ENCODE peak calls at places on chromosomes 12 and 14, in eight cellular contexts. Y is stimulated activated memory B cell treated with anti-CD40 and anti-IgM and Interleukin-4, amounts not matched to agents 10 μg/mL and 1 μg/mL and 100 μg/mL, for 72 hours; J is activated CD8-positive, alpha-beta T cell treated with anti-CD3 and anti-CD28 coated beads for 36 hours; S is PC-3; C is CD8-positive, alpha-beta T cell; A is left lobe of liver; X is activated CD4-positive, CD25-positive, alpha-beta regulatory T cell treated with anti-CD3 and anti-CD28 coated beads, Interleukin-2, amount 50 U/mL, for 24 hours; H is naive thymus-derived CD8-positive, alpha-beta T cell. W is an unnamed sample.

GRCh38 chr14:73467377-73467776 is 9.0 kb upstream of the NUMB start:
- ATAC-seq in S (no peak), C (no peak), A (no peak), J (peak), X (peak), H (no peak), Y (no peak), W (no peak)

GRCh38 chr14:89032086-89032649 is 207.7 kb downstream of the TTC8 start:
- ATAC-seq in S (no peak), Y (no peak), J (no peak), A (no peak), X (no peak), C (no peak), H (no peak), W (no peak)

GRCh38 chr12:104566244-104566993 is 109.7 kb downstream of the CHST11 start:
- ATAC-seq in J (no peak), H (no peak), A (no peak), Y (no peak), C (no peak), X (peak), S (no peak), W (no peak)

GRCh38 chr14:74801396-74801795 is 38.3 kb downstream of the YLPM1 start:
- ATAC-seq in A (no peak), S (no peak), C (no peak), H (no peak), J (no peak), X (no peak), Y (no peak), W (no peak)

GRCh38 chr12:93894391-93895095 is 217.4 kb downstream of the CRADD start:
- ATAC-seq in Y (no peak), C (no peak), A (peak), S (no peak), J (no peak), H (no peak), X (no peak), W (peak)

GRCh38 chr14:99462211-99462610 is 18.4 kb downstream of the SETD3 start:
- ATAC-seq in H (no peak), C (no peak), A (no peak), S (no peak), J (no peak), Y (no peak), X (no peak), W (no peak)

GRCh38 chr12:115213538-115213961 is 529.6 kb upstream of the TBX3 start:
- ATAC-seq in X (no peak), Y (no peak), H (no peak), J (no peak), S (no peak), A (no peak), C (no peak), W (no peak)

GRCh38 chr14:68219407-68219806 is 399.8 kb downstream of the RAD51B start:
- ATAC-seq in C (no peak), X (no peak), H (no peak), A (peak), J (no peak), S (peak), Y (no peak), W (no peak)

GRCh38 chr12:1421091-1421902 is 173.1 kb downstream of the FBXL14 start:
- ATAC-seq in J (no peak), H (no peak), A (no peak), C (no peak), X (no peak), S (no peak), Y (no peak), W (no peak)

GRCh38 chr14:43687866-43688265 is 819.2 kb downstream of the FSCB start:
- ATAC-seq in H (no peak), A (no peak), C (no peak), J (no peak), S (peak), Y (no peak), X (no peak), W (no peak)

GRCh38 chr12:86228656-86229055 is 27.5 kb downstream of the MGAT4C start:
- ATAC-seq in Y (no peak), X (no peak), C (no peak), J (no peak), S (no peak), A (no peak), H (no peak), W (no peak)

GRCh38 chr12:25054076-25054782 is 105.3 kb upstream of the BCAT1 start:
- ATAC-seq in C (no peak), S (no peak), H (no peak), Y (no peak), A (no peak), X (no peak), J (no peak), W (peak)

GRCh38 chr12:108447168-108447840 is 67.8 kb upstream of the FICD start:
- ATAC-seq in H (no peak), X (no peak), Y (no peak), J (no peak), A (no peak), C (no peak), S (no peak), W (no peak)

GRCh38 chr14:23569443-23570151 is 2.0 kb upstream of the AP1G2 start:
- ATAC-seq in J (peak), S (peak), X (no peak), A (peak), C (no peak), Y (no peak), H (no peak), W (peak)

GRCh38 chr12:113244015-113244983 is 23.0 kb downstream of the TPCN1 start:
- ATAC-seq in S (no peak), C (no peak), X (no peak), J (no peak), H (no peak), A (peak), Y (no peak), W (no peak)

GRCh38 chr12:75438052-75438754 is 42.4 kb upstream of the GLIPR1 start:
- ATAC-seq in H (peak), X (no peak), S (no peak), Y (no peak), C (peak), J (no peak), A (no peak), W (no peak)

GRCh38 chr14:102927346-102927877 is 4.9 kb downstream of the AMN start:
- ATAC-seq in J (no peak), C (no peak), Y (no peak), X (no peak), A (no peak), S (no peak), H (no peak), W (peak)

GRCh38 chr14:20631023-20631820 is 10.3 kb downstream of the OR6S1 start:
- ATAC-seq in C (peak), H (peak), A (peak), Y (no peak), S (peak), X (peak), J (no peak), W (peak)

GRCh38 chr14:79299162-79299561 is 912.1 kb downstream of the DIO2 start:
- ATAC-seq in S (no peak), X (no peak), A (no peak), J (no peak), Y (no peak), C (no peak), H (no peak), W (no peak)

GRCh38 chr12:14873440-14874185 is 12.0 kb downstream of the MGP start:
- ATAC-seq in J (no peak), X (no peak), H (no peak), A (no peak), C (no peak), Y (no peak), S (no peak), W (no peak)

GRCh38 chr12:122944588-122944987 is 21.7 kb downstream of the ABCB9 start:
- ATAC-seq in S (peak), J (no peak), Y (no peak), A (no peak), C (no peak), X (no peak), H (no peak), W (peak)

W was measured in esophagus mucosa.